ENCODE peak calls at places on chromosomes 4 and X, in six cellular contexts. G, J, D, N, X and Y are unnamed samples.

GRCh38 chrX:17631647-17632046 is 105.6 kb upstream of the SCML1 start:
- DNase-seq in J (no peak), N (no peak), X (no peak), D (no peak), G (no peak), Y (no peak)

GRCh38 chrX:84737471-84737871 is 235.2 kb upstream of the HDX start:
- DNase-seq in N (no peak), G (no peak), X (no peak), D (peak; percentile 10), J (no peak), Y (no peak)

GRCh38 chr4:7893539-7893938 is 46.1 kb downstream of the AFAP1 start:
- DNase-seq in D (no peak), N (no peak), X (no peak), G (no peak), J (no peak), Y (no peak)

GRCh38 chr4:173998471-173999144 is 284.9 kb downstream of the FBXO8 start:
- DNase-seq in G (no peak), N (no peak), D (no peak), X (no peak), J (no peak), Y (no peak)

GRCh38 chr4:188550296-188550695 is 411.1 kb downstream of the TRIML1 start:
- DNase-seq in J (no peak), X (no peak), D (no peak), N (no peak), G (no peak), Y (no peak)

GRCh38 chrX:25131055-25131454 is 115.3 kb upstream of the ARX start:
- DNase-seq in N (no peak), D (no peak), G (no peak), J (no peak), X (no peak), Y (no peak)

GRCh38 chr4:169342159-169342865 is 71.6 kb upstream of the SH3RF1 start:
- DNase-seq in J (no peak), D (no peak), N (no peak), X (no peak), G (no peak), Y (no peak)

GRCh38 chr4:147940144-147940543 is 208.3 kb downstream of the ARHGAP10 start:
- DNase-seq in G (no peak), N (no peak), X (no peak), J (no peak), D (no peak), Y (no peak)

GRCh38 chrX:153635388-153635787 is 11.6 kb upstream of the DUSP9 start:
- DNase-seq in J (no peak), N (no peak), G (no peak), D (no peak), X (no peak), Y (no peak)

GRCh38 chr4:74618659-74619058 is 173.7 kb downstream of the AREG start:
- DNase-seq in J (no peak), N (no peak), G (no peak), X (no peak), D (no peak), Y (no peak)

GRCh38 chr4:87068591-87069021 is 133.8 kb downstream of the AFF1 start:
- DNase-seq in N (no peak), G (no peak), X (no peak), D (no peak), J (no peak), Y (no peak)

GRCh38 chr4:22434895-22435294 is 81.0 kb downstream of the ADGRA3 start:
- DNase-seq in G (peak; percentile 75), X (no peak), N (peak; percentile 45), D (no peak), J (no peak), Y (no peak)

GRCh38 chr4:125911481-125911880 is 596.7 kb downstream of the FAT4 start:
- DNase-seq in G (no peak), X (no peak), N (no peak), D (no peak), J (no peak), Y (no peak)

GRCh38 chr4:52199574-52200338 is 148.7 kb downstream of the SPATA18 start:
- DNase-seq in J (no peak), D (no peak), X (no peak), G (no peak), N (no peak), Y (no peak)

GRCh38 chr4:103099691-103100392 is at the start of gene BDH2:
- DNase-seq in D (no peak), J (peak; percentile 66), G (peak; percentile 92), X (no peak), N (no peak), Y (peak; percentile 35)

GRCh38 chr4:2182981-2183380 is 58.9 kb downstream of the HAUS3 start:
- DNase-seq in J (no peak), D (no peak), X (no peak), G (no peak), N (no peak), Y (no peak)

GRCh38 chr4:113869743-113870375 is 108.3 kb upstream of the CAMK2D start:
- DNase-seq in J (no peak), G (no peak), N (no peak), D (no peak), X (no peak), Y (no peak)

GRCh38 chr4:2275546-2276251 is 13.8 kb upstream of the MXD4 start:
- DNase-seq in G (no peak), J (no peak), N (no peak), X (no peak), D (no peak), Y (no peak)

GRCh38 chr4:81914623-81915022 is 442.9 kb upstream of the RASGEF1B start:
- DNase-seq in N (no peak), X (no peak), D (no peak), G (no peak), J (no peak), Y (no peak)

GRCh38 chr4:147793973-147794690 is 62.2 kb downstream of the ARHGAP10 start:
- DNase-seq in J (no peak), G (no peak), N (no peak), X (no peak), D (no peak), Y (no peak)

GRCh38 chr4:52658671-52659015 is 458 bp downstream of the USP46 start:
- DNase-seq in N (peak; percentile 28), X (no peak), G (no peak), J (no peak), D (no peak), Y (no peak)

GRCh38 chr4:41303372-41304118 is 46.8 kb downstream of the UCHL1 start:
- DNase-seq in D (no peak), X (no peak), G (no peak), J (no peak), N (no peak), Y (no peak)

GRCh38 chr4:42327323-42327722 is 70.0 kb upstream of the SHISA3 start:
- DNase-seq in G (no peak), N (no peak), J (no peak), X (no peak), D (peak; percentile 33), Y (no peak)

GRCh38 chr4:128863314-128864075 is 54.0 kb downstream of the JADE1 start:
- DNase-seq in N (peak; percentile 90), G (peak; percentile 88), X (peak; percentile 73), D (peak; percentile 58), J (peak; percentile 72), Y (peak; percentile 54)

GRCh38 chr4:31081375-31081774 is 361.2 kb downstream of the PCDH7 start:
- DNase-seq in J (no peak), G (no peak), D (no peak), N (no peak), X (no peak), Y (no peak)

GRCh38 chr4:123848615-123849014 is 452.0 kb downstream of the SPRY1 start:
- DNase-seq in N (no peak), X (no peak), G (no peak), D (no peak), J (no peak), Y (no peak)

GRCh38 chr4:143773998-143774898 is 73.8 kb upstream of the FREM3 start:
- DNase-seq in J (peak; percentile 20), G (peak; percentile 73), N (peak; percentile 75), X (no peak), D (no peak), Y (no peak)

GRCh38 chrX:129934461-129934860 is 28.5 kb downstream of the UTP14A start:
- DNase-seq in D (no peak), J (no peak), X (no peak), N (no peak), G (peak; percentile 22), Y (no peak)

GRCh38 chr4:76495166-76495565 is 60.1 kb downstream of the SHROOM3 start:
- DNase-seq in G (no peak), X (no peak), J (no peak), D (no peak), N (no peak), Y (no peak)

GRCh38 chr4:139887962-139888735 is 222.5 kb downstream of the MGST2 start:
- DNase-seq in G (no peak), D (no peak), J (no peak), X (peak; percentile 73), N (peak; percentile 21), Y (no peak)

GRCh38 chr4:139886798-139887197 is 221.2 kb downstream of the MGST2 start:
- DNase-seq in D (no peak), N (no peak), X (no peak), J (no peak), G (no peak), Y (no peak)

GRCh38 chr4:139889194-139889762 is 223.7 kb downstream of the MGST2 start:
- DNase-seq in N (no peak), J (no peak), D (no peak), G (no peak), X (no peak), Y (no peak)

GRCh38 chr4:139889901-139890300 is 224.3 kb downstream of the MGST2 start:
- DNase-seq in G (no peak), D (no peak), J (no peak), X (no peak), N (no peak), Y (no peak)

DNA sequence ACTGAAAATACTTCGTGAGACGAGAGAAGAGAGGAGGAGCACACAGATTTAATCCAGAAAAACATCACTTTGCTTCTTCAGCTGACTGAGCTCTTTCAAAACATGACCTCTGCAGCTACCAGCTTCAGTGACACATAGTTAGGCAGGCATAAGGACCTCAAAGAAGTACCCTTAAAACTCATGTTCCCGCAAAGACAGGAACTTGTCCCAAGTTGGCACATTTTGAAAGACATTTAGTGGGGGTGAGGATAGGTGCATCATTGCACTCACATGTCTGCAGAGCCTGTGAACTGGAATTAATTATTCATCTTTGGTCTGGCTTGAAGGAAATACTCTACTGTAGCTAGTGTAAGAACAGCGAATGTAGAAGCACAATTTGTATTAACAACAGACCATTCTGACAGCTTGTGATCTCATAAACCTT is 221.8 kb downstream of the MGST2 start:
- DNase-seq in N (no peak), G (no peak), D (no peak), X (no peak), J (no peak), Y (no peak)
- TF ChIP-seq CTCF in N (no peak), G (no peak), D (no peak), X (no peak), J (no peak), Y (no peak)

GRCh38 chr4:38523524-38524448 is 140.2 kb upstream of the KLF3 start:
- DNase-seq in N (no peak), D (no peak), G (no peak), J (no peak), X (no peak), Y (no peak)
- TF ChIP-seq CTCF in N (no peak), D (no peak), G (no peak), J (no peak), X (no peak), Y (no peak)

GRCh38 chr4:172202480-172203076 is 389.4 kb downstream of the GALNTL6 start:
- DNase-seq in N (no peak), D (no peak), G (peak; percentile 58), J (no peak), X (no peak), Y (peak; percentile 31)
- TF ChIP-seq CTCF in N (peak; percentile 52), D (peak; percentile 38), G (peak; percentile 84), J (peak; percentile 9), X (peak; percentile 38), Y (peak; percentile 80)

GRCh38 chr4:164949448-164950118 is 27.9 kb downstream of the TRIM61 start:
- DNase-seq in D (no peak), X (no peak), G (peak; percentile 62), N (peak; percentile 65), J (no peak), Y (no peak)
- TF ChIP-seq CTCF in D (no peak), X (no peak), G (peak; percentile 42), N (peak; percentile 47), J (no peak), Y (no peak)